ENCODE peak calls at places on chromosomes 5 and 9, in nine cellular contexts. One of them, this sample, is unnamed.

GRCh38 chr9:6090811-6091210 is 75.4 kb upstream of the RANBP6 start:
- DNase-seq in BE2C: no peak
- DNase-seq in fibroblast of lung: no peak
- DNase-seq in uterus: no peak
- DNase-seq in endodermal cell: no peak
- DNase-seq in AG09319: no peak
- DNase-seq in GM12878: no peak
- DNase-seq in progenitor cell of endocrine pancreas: no peak
- DNase-seq in neural crest cell: no peak
- DNase-seq in this sample: no peak

GRCh38 chr9:105039180-105039799 is 111.3 kb upstream of the ABCA1 start:
- DNase-seq in BE2C: no peak
- DNase-seq in fibroblast of lung: no peak
- DNase-seq in uterus: no peak
- DNase-seq in endodermal cell: no peak
- DNase-seq in AG09319: no peak
- DNase-seq in GM12878: no peak
- DNase-seq in progenitor cell of endocrine pancreas: no peak
- DNase-seq in neural crest cell: no peak
- DNase-seq in this sample: no peak

GRCh38 chr5:147507480-147508126 is 2.3 kb downstream of the DPYSL3 start:
- DNase-seq in BE2C: peak; percentile 20
- DNase-seq in fibroblast of lung: peak; percentile 80
- DNase-seq in uterus: peak; percentile 68
- DNase-seq in endodermal cell: no peak
- DNase-seq in AG09319: no peak
- DNase-seq in GM12878: no peak
- DNase-seq in progenitor cell of endocrine pancreas: no peak
- DNase-seq in neural crest cell: no peak
- DNase-seq in this sample: no peak

GRCh38 chr5:135446186-135446585 is 962 bp downstream of the DCANP1 start:
- DNase-seq in BE2C: no peak
- DNase-seq in fibroblast of lung: no peak
- DNase-seq in uterus: no peak
- DNase-seq in endodermal cell: peak; percentile 41
- DNase-seq in AG09319: no peak
- DNase-seq in GM12878: no peak
- DNase-seq in progenitor cell of endocrine pancreas: no peak
- DNase-seq in neural crest cell: no peak
- DNase-seq in this sample: no peak

GRCh38 chr9:113853333-113853732 is 22.8 kb upstream of the ZNF618 start:
- DNase-seq in BE2C: no peak
- DNase-seq in fibroblast of lung: no peak
- DNase-seq in uterus: no peak
- DNase-seq in endodermal cell: peak; percentile 68
- DNase-seq in AG09319: no peak
- DNase-seq in GM12878: no peak
- DNase-seq in progenitor cell of endocrine pancreas: no peak
- DNase-seq in neural crest cell: no peak
- DNase-seq in this sample: no peak

GRCh38 chr5:135567661-135568060 is 11.1 kb downstream of the CXCL14 start:
- DNase-seq in BE2C: no peak
- DNase-seq in fibroblast of lung: no peak
- DNase-seq in uterus: no peak
- DNase-seq in endodermal cell: peak; percentile 79
- DNase-seq in AG09319: no peak
- DNase-seq in GM12878: no peak
- DNase-seq in progenitor cell of endocrine pancreas: no peak
- DNase-seq in neural crest cell: no peak
- DNase-seq in this sample: no peak

GRCh38 chr9:7777776-7778175 is 21.8 kb downstream of the DMAC1 start:
- DNase-seq in BE2C: no peak
- DNase-seq in fibroblast of lung: no peak
- DNase-seq in uterus: no peak
- DNase-seq in endodermal cell: no peak
- DNase-seq in AG09319: no peak
- DNase-seq in GM12878: no peak
- DNase-seq in progenitor cell of endocrine pancreas: no peak
- DNase-seq in neural crest cell: no peak
- DNase-seq in this sample: no peak

GRCh38 chr9:133460405-133461175 is 812 bp downstream of the CACFD1 start:
- DNase-seq in BE2C: peak; percentile 73
- DNase-seq in fibroblast of lung: peak; percentile 20
- DNase-seq in uterus: peak; percentile 73
- DNase-seq in endodermal cell: peak; percentile 88
- DNase-seq in AG09319: no peak
- DNase-seq in GM12878: no peak
- DNase-seq in progenitor cell of endocrine pancreas: peak; percentile 45
- DNase-seq in neural crest cell: no peak
- DNase-seq in this sample: no peak

GRCh38 chr5:76403963-76404693 is 1.0 kb downstream of the IQGAP2 start:
- DNase-seq in BE2C: peak; percentile 11
- DNase-seq in fibroblast of lung: no peak
- DNase-seq in uterus: no peak
- DNase-seq in endodermal cell: peak; percentile 94
- DNase-seq in AG09319: no peak
- DNase-seq in GM12878: peak; percentile 60
- DNase-seq in progenitor cell of endocrine pancreas: peak; percentile 66
- DNase-seq in neural crest cell: no peak
- DNase-seq in this sample: no peak

GRCh38 chr9:127949827-127950512 is 12.3 kb upstream of the DPM2 start:
- DNase-seq in BE2C: no peak
- DNase-seq in fibroblast of lung: no peak
- DNase-seq in uterus: no peak
- DNase-seq in endodermal cell: no peak
- DNase-seq in AG09319: no peak
- DNase-seq in GM12878: no peak
- DNase-seq in progenitor cell of endocrine pancreas: no peak
- DNase-seq in neural crest cell: no peak
- DNase-seq in this sample: no peak

GRCh38 chr5:43042626-43043399 is 2.7 kb upstream of the ANXA2R start:
- DNase-seq in BE2C: peak; percentile 67
- DNase-seq in fibroblast of lung: peak; percentile 87
- DNase-seq in uterus: peak; percentile 66
- DNase-seq in endodermal cell: peak; percentile 76
- DNase-seq in AG09319: no peak
- DNase-seq in GM12878: peak; percentile 55
- DNase-seq in progenitor cell of endocrine pancreas: no peak
- DNase-seq in neural crest cell: peak; percentile 47
- DNase-seq in this sample: no peak

GRCh38 chr9:121700165-121700830 is 48.9 kb downstream of the DAB2IP start:
- DNase-seq in BE2C: peak; percentile 76
- DNase-seq in fibroblast of lung: peak; percentile 53
- DNase-seq in uterus: peak; percentile 68
- DNase-seq in endodermal cell: peak; percentile 90
- DNase-seq in AG09319: no peak
- DNase-seq in GM12878: no peak
- DNase-seq in progenitor cell of endocrine pancreas: peak; percentile 48
- DNase-seq in neural crest cell: peak; percentile 31
- DNase-seq in this sample: no peak

GRCh38 chr5:170451764-170452365 is 52.0 kb upstream of the KCNIP1 start:
- DNase-seq in BE2C: no peak
- DNase-seq in fibroblast of lung: peak; percentile 77
- DNase-seq in uterus: no peak
- DNase-seq in endodermal cell: no peak
- DNase-seq in AG09319: peak; percentile 5
- DNase-seq in GM12878: no peak
- DNase-seq in progenitor cell of endocrine pancreas: no peak
- DNase-seq in neural crest cell: no peak
- DNase-seq in this sample: peak; percentile 32

GRCh38 chr9:9917400-9917799 is 695.4 kb downstream of the PTPRD start:
- DNase-seq in BE2C: no peak
- DNase-seq in fibroblast of lung: no peak
- DNase-seq in uterus: no peak
- DNase-seq in endodermal cell: no peak
- DNase-seq in AG09319: no peak
- DNase-seq in GM12878: no peak
- DNase-seq in progenitor cell of endocrine pancreas: no peak
- DNase-seq in neural crest cell: no peak
- DNase-seq in this sample: no peak

GRCh38 chr9:9924369-9924768 is 688.4 kb downstream of the PTPRD start:
- DNase-seq in BE2C: no peak
- DNase-seq in fibroblast of lung: peak; percentile 36
- DNase-seq in uterus: no peak
- DNase-seq in endodermal cell: no peak
- DNase-seq in AG09319: no peak
- DNase-seq in GM12878: no peak
- DNase-seq in progenitor cell of endocrine pancreas: no peak
- DNase-seq in neural crest cell: no peak
- DNase-seq in this sample: no peak

GRCh38 chr9:9919174-9919573 is 693.6 kb downstream of the PTPRD start:
- DNase-seq in BE2C: no peak
- DNase-seq in fibroblast of lung: no peak
- DNase-seq in uterus: no peak
- DNase-seq in endodermal cell: no peak
- DNase-seq in AG09319: no peak
- DNase-seq in GM12878: no peak
- DNase-seq in progenitor cell of endocrine pancreas: no peak
- DNase-seq in neural crest cell: no peak
- DNase-seq in this sample: no peak

GRCh38 chr9:9921771-9922170 is 691.0 kb downstream of the PTPRD start:
- DNase-seq in BE2C: no peak
- DNase-seq in fibroblast of lung: no peak
- DNase-seq in uterus: no peak
- DNase-seq in endodermal cell: no peak
- DNase-seq in AG09319: no peak
- DNase-seq in GM12878: no peak
- DNase-seq in progenitor cell of endocrine pancreas: no peak
- DNase-seq in neural crest cell: no peak
- DNase-seq in this sample: no peak

GRCh38 chr9:9920425-9920824 is 692.4 kb downstream of the PTPRD start:
- DNase-seq in BE2C: no peak
- DNase-seq in fibroblast of lung: no peak
- DNase-seq in uterus: no peak
- DNase-seq in endodermal cell: no peak
- DNase-seq in AG09319: no peak
- DNase-seq in GM12878: no peak
- DNase-seq in progenitor cell of endocrine pancreas: no peak
- DNase-seq in neural crest cell: no peak
- DNase-seq in this sample: no peak
- TF ChIP-seq CTCF in BE2C: no peak
- TF ChIP-seq CTCF in fibroblast of lung: no peak
- TF ChIP-seq CTCF in uterus: no peak
- TF ChIP-seq CTCF in endodermal cell: peak; percentile 80
- TF ChIP-seq CTCF in AG09319: no peak
- TF ChIP-seq CTCF in GM12878: no peak
- TF ChIP-seq CTCF in progenitor cell of endocrine pancreas: peak; percentile 56
- TF ChIP-seq CTCF in neural crest cell: peak; percentile 53
- TF ChIP-seq CTCF in this sample: peak; percentile 14

GRCh38 chr5:141343953-141344463 is 379 bp downstream of the PCDHGA3 start:
- DNase-seq in BE2C: no peak
- DNase-seq in fibroblast of lung: no peak
- DNase-seq in uterus: no peak
- DNase-seq in endodermal cell: no peak
- DNase-seq in AG09319: no peak
- DNase-seq in GM12878: no peak
- DNase-seq in progenitor cell of endocrine pancreas: no peak
- DNase-seq in neural crest cell: no peak
- DNase-seq in this sample: no peak

GRCh38 chr5:141343242-141343952 is at the start of gene PCDHGA3:
- DNase-seq in BE2C: peak; percentile 41
- DNase-seq in fibroblast of lung: peak; percentile 73
- DNase-seq in uterus: no peak
- DNase-seq in endodermal cell: peak; percentile 63
- DNase-seq in AG09319: no peak
- DNase-seq in GM12878: no peak
- DNase-seq in progenitor cell of endocrine pancreas: no peak
- DNase-seq in neural crest cell: no peak
- DNase-seq in this sample: no peak

GRCh38 chr5:141342773-141343172 is 856 bp upstream of the PCDHGA3 start:
- DNase-seq in BE2C: no peak
- DNase-seq in fibroblast of lung: no peak
- DNase-seq in uterus: no peak
- DNase-seq in endodermal cell: no peak
- DNase-seq in AG09319: no peak
- DNase-seq in GM12878: no peak
- DNase-seq in progenitor cell of endocrine pancreas: no peak
- DNase-seq in neural crest cell: no peak
- DNase-seq in this sample: no peak

GRCh38 chr5:141338538-141339306 is at the start of gene PCDHGA2:
- DNase-seq in BE2C: peak; percentile 52
- DNase-seq in fibroblast of lung: peak; percentile 65
- DNase-seq in uterus: no peak
- DNase-seq in endodermal cell: peak; percentile 75
- DNase-seq in AG09319: no peak
- DNase-seq in GM12878: no peak
- DNase-seq in progenitor cell of endocrine pancreas: no peak
- DNase-seq in neural crest cell: no peak
- DNase-seq in this sample: no peak
- TF ChIP-seq CTCF in BE2C: peak; percentile 65
- TF ChIP-seq CTCF in fibroblast of lung: peak; percentile 56
- TF ChIP-seq CTCF in uterus: peak; percentile 35
- TF ChIP-seq CTCF in endodermal cell: peak; percentile 78
- TF ChIP-seq CTCF in AG09319: peak; percentile 34
- TF ChIP-seq CTCF in GM12878: peak; percentile 46
- TF ChIP-seq CTCF in progenitor cell of endocrine pancreas: no peak
- TF ChIP-seq CTCF in neural crest cell: peak; percentile 34
- TF ChIP-seq CTCF in this sample: no peak

GRCh38 chr9:78213696-78214095 is 22.2 kb upstream of the CEP78 start:
- DNase-seq in BE2C: no peak
- DNase-seq in fibroblast of lung: peak; percentile 22
- DNase-seq in uterus: no peak
- DNase-seq in endodermal cell: no peak
- DNase-seq in AG09319: no peak
- DNase-seq in GM12878: no peak
- DNase-seq in progenitor cell of endocrine pancreas: no peak
- DNase-seq in neural crest cell: no peak
- DNase-seq in this sample: no peak
- TF ChIP-seq CTCF in BE2C: peak; percentile 39
- TF ChIP-seq CTCF in fibroblast of lung: peak; percentile 33
- TF ChIP-seq CTCF in uterus: peak; percentile 34
- TF ChIP-seq CTCF in endodermal cell: peak; percentile 54
- TF ChIP-seq CTCF in AG09319: peak; percentile 8
- TF ChIP-seq CTCF in GM12878: peak; percentile 52
- TF ChIP-seq CTCF in progenitor cell of endocrine pancreas: peak; percentile 52
- TF ChIP-seq CTCF in neural crest cell: peak; percentile 47
- TF ChIP-seq CTCF in this sample: peak; percentile 47

GRCh38 chr5:66440202-66440680 is 156.0 kb upstream of the MAST4 start:
- DNase-seq in BE2C: no peak
- DNase-seq in fibroblast of lung: peak; percentile 44
- DNase-seq in uterus: peak; percentile 83
- DNase-seq in endodermal cell: no peak
- DNase-seq in AG09319: no peak
- DNase-seq in GM12878: no peak
- DNase-seq in progenitor cell of endocrine pancreas: no peak
- DNase-seq in neural crest cell: no peak
- DNase-seq in this sample: no peak

DNA sequence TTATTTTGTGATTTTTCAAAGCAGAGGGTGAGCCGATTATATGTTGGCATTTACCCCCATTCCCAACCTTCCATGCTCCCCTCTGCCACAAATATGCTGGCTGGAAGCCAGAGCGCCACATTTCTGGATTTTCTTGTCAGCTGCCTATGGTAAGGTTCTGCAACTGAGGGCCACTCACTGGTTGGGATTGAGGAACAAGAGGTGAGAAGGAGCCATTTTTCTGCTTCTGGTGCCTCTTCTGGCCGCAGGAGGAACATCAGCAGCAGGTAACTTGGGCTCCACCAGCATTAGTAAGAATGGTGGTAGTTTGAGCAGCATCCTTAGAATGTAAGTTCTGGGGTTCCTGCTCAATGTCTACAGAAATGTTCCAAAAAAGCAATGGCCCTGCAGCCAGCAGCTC is 159.5 kb upstream of the MAST4 start:
- DNase-seq in BE2C: peak; percentile 16
- DNase-seq in fibroblast of lung: no peak
- DNase-seq in uterus: no peak
- DNase-seq in endodermal cell: peak; percentile 61
- DNase-seq in AG09319: no peak
- DNase-seq in GM12878: no peak
- DNase-seq in progenitor cell of endocrine pancreas: no peak
- DNase-seq in neural crest cell: no peak
- DNase-seq in this sample: no peak
- TF ChIP-seq CTCF in BE2C: peak; percentile 56
- TF ChIP-seq CTCF in fibroblast of lung: no peak
- TF ChIP-seq CTCF in uterus: no peak
- TF ChIP-seq CTCF in endodermal cell: peak; percentile 73
- TF ChIP-seq CTCF in AG09319: no peak
- TF ChIP-seq CTCF in GM12878: peak; percentile 32
- TF ChIP-seq CTCF in progenitor cell of endocrine pancreas: peak; percentile 40
- TF ChIP-seq CTCF in neural crest cell: peak; percentile 41
- TF ChIP-seq CTCF in this sample: no peak